ENCODE peak calls at places on chromosomes 5 and 9, in eight cellular contexts. One of them, this sample, is unnamed. For H3K4me1 and H3K9me3, the result is how much of the 10 kb centered on the place peaks cover.

GRCh38 chr5:97009212-97009898 is 73.5 kb downstream of the LNPEP start:
- DNase-seq in cardiac muscle cell: peak
- DNase-seq in BE2C: no peak
- DNase-seq in fibroblast of lung: peak
- DNase-seq in psoas muscle: no peak
- DNase-seq in CD8-positive, alpha-beta T cell: no peak
- DNase-seq in esophagus squamous epithelium: no peak
- DNase-seq in astrocyte: no peak
- DNase-seq in this sample: no peak

GRCh38 chr9:86034863-86035734 is 64.3 kb downstream of the GOLM1 start:
- DNase-seq in cardiac muscle cell: peak
- DNase-seq in BE2C: peak
- DNase-seq in fibroblast of lung: peak
- DNase-seq in psoas muscle: no peak
- DNase-seq in CD8-positive, alpha-beta T cell: peak
- DNase-seq in esophagus squamous epithelium: no peak
- DNase-seq in astrocyte: peak
- DNase-seq in this sample: peak

GRCh38 chr5:150624334-150625163 is 15.9 kb upstream of the SYNPO start:
- DNase-seq in cardiac muscle cell: peak
- DNase-seq in BE2C: peak
- DNase-seq in fibroblast of lung: no peak
- DNase-seq in psoas muscle: peak
- DNase-seq in CD8-positive, alpha-beta T cell: no peak
- DNase-seq in esophagus squamous epithelium: no peak
- DNase-seq in astrocyte: no peak
- DNase-seq in this sample: no peak

GRCh38 chr5:51394609-51395008 is 11.4 kb downstream of the ISL1 start:
- DNase-seq in cardiac muscle cell: no peak
- DNase-seq in BE2C: no peak
- DNase-seq in fibroblast of lung: no peak
- DNase-seq in psoas muscle: no peak
- DNase-seq in CD8-positive, alpha-beta T cell: no peak
- DNase-seq in esophagus squamous epithelium: no peak
- DNase-seq in astrocyte: no peak
- DNase-seq in this sample: no peak

GRCh38 chr9:98085955-98086354 is 29.4 kb downstream of the NANS start:
- DNase-seq in cardiac muscle cell: peak
- DNase-seq in BE2C: no peak
- DNase-seq in fibroblast of lung: no peak
- DNase-seq in psoas muscle: no peak
- DNase-seq in CD8-positive, alpha-beta T cell: no peak
- DNase-seq in esophagus squamous epithelium: no peak
- DNase-seq in astrocyte: no peak
- DNase-seq in this sample: no peak

GRCh38 chr9:7075154-7075553 is 317.4 kb downstream of the KDM4C start:
- DNase-seq in cardiac muscle cell: no peak
- DNase-seq in BE2C: no peak
- DNase-seq in fibroblast of lung: no peak
- DNase-seq in psoas muscle: no peak
- DNase-seq in CD8-positive, alpha-beta T cell: no peak
- DNase-seq in esophagus squamous epithelium: no peak
- DNase-seq in astrocyte: no peak
- DNase-seq in this sample: no peak

GRCh38 chr9:69223605-69224004 is 49.5 kb downstream of the TJP2 start:
- DNase-seq in cardiac muscle cell: peak
- DNase-seq in BE2C: peak
- DNase-seq in fibroblast of lung: peak
- DNase-seq in psoas muscle: no peak
- DNase-seq in CD8-positive, alpha-beta T cell: no peak
- DNase-seq in esophagus squamous epithelium: no peak
- DNase-seq in astrocyte: peak
- DNase-seq in this sample: peak

GRCh38 chr5:25614466-25614865 is 969.7 kb upstream of the CDH10 start:
- DNase-seq in cardiac muscle cell: no peak
- DNase-seq in BE2C: no peak
- DNase-seq in fibroblast of lung: no peak
- DNase-seq in psoas muscle: no peak
- DNase-seq in CD8-positive, alpha-beta T cell: no peak
- DNase-seq in esophagus squamous epithelium: no peak
- DNase-seq in astrocyte: no peak
- DNase-seq in this sample: no peak

GRCh38 chr9:135502168-135502872 is 1.8 kb downstream of the MRPS2 start:
- DNase-seq in cardiac muscle cell: no peak
- DNase-seq in BE2C: no peak
- DNase-seq in fibroblast of lung: no peak
- DNase-seq in psoas muscle: no peak
- DNase-seq in CD8-positive, alpha-beta T cell: no peak
- DNase-seq in esophagus squamous epithelium: no peak
- DNase-seq in astrocyte: no peak
- DNase-seq in this sample: no peak

GRCh38 chr5:32057157-32058096 is 116.7 kb downstream of the GOLPH3 start:
- DNase-seq in cardiac muscle cell: no peak
- DNase-seq in BE2C: no peak
- DNase-seq in fibroblast of lung: peak
- DNase-seq in psoas muscle: no peak
- DNase-seq in CD8-positive, alpha-beta T cell: no peak
- DNase-seq in esophagus squamous epithelium: no peak
- DNase-seq in astrocyte: no peak
- DNase-seq in this sample: no peak

DNA sequence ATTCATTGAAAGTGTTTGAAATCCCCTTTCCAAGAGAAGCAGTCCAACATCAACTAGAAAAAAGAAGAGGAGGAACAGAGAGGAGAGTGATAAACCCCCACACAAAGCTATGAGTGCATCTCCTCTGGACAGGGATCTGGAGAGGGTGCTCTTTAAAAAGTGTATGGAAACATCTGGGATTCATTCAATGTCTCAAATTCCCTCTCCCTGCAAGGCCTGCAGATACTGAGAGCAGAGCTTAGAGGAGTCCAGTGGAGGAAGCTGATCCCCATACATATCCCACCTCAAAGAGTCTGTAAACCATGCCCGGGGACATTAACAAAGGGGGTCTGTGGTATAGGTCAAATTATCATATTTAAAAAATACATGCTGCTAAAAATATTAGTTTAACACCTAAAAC is 2.2 kb downstream of the SPOCK1 start:
- DNase-seq in cardiac muscle cell: no peak
- DNase-seq in BE2C: no peak
- DNase-seq in fibroblast of lung: no peak
- DNase-seq in psoas muscle: no peak
- DNase-seq in CD8-positive, alpha-beta T cell: no peak
- DNase-seq in esophagus squamous epithelium: no peak
- DNase-seq in astrocyte: no peak
- DNase-seq in this sample: no peak
- H3K4me3 ChIP-seq in cardiac muscle cell: no peak
- H3K4me3 ChIP-seq in BE2C: no peak
- H3K4me3 ChIP-seq in fibroblast of lung: peak
- H3K4me3 ChIP-seq in psoas muscle: no peak
- H3K4me3 ChIP-seq in CD8-positive, alpha-beta T cell: no peak
- H3K4me3 ChIP-seq in esophagus squamous epithelium: no peak
- H3K4me3 ChIP-seq in astrocyte: no peak
- H3K4me3 ChIP-seq in this sample: no peak

GRCh38 chr5:154826-155225 is 36.5 kb upstream of the LRRC14B start:
- DNase-seq in cardiac muscle cell: no peak
- DNase-seq in BE2C: no peak
- DNase-seq in fibroblast of lung: no peak
- DNase-seq in psoas muscle: no peak
- DNase-seq in CD8-positive, alpha-beta T cell: peak
- DNase-seq in esophagus squamous epithelium: no peak
- DNase-seq in astrocyte: no peak
- DNase-seq in this sample: no peak

GRCh38 chr5:155651-156410 is 35.5 kb upstream of the LRRC14B start:
- DNase-seq in cardiac muscle cell: no peak
- DNase-seq in BE2C: no peak
- DNase-seq in fibroblast of lung: no peak
- DNase-seq in psoas muscle: no peak
- DNase-seq in CD8-positive, alpha-beta T cell: peak
- DNase-seq in esophagus squamous epithelium: no peak
- DNase-seq in astrocyte: no peak
- DNase-seq in this sample: no peak

GRCh38 chr5:153256-153655 is 38.0 kb upstream of the LRRC14B start:
- DNase-seq in cardiac muscle cell: no peak
- DNase-seq in BE2C: no peak
- DNase-seq in fibroblast of lung: peak
- DNase-seq in psoas muscle: no peak
- DNase-seq in CD8-positive, alpha-beta T cell: no peak
- DNase-seq in esophagus squamous epithelium: no peak
- DNase-seq in astrocyte: peak
- DNase-seq in this sample: no peak

GRCh38 chr5:152077-152476 is 39.2 kb upstream of the LRRC14B start:
- DNase-seq in cardiac muscle cell: no peak
- DNase-seq in BE2C: no peak
- DNase-seq in fibroblast of lung: no peak
- DNase-seq in psoas muscle: no peak
- DNase-seq in CD8-positive, alpha-beta T cell: no peak
- DNase-seq in esophagus squamous epithelium: no peak
- DNase-seq in astrocyte: no peak
- DNase-seq in this sample: no peak

DNA sequence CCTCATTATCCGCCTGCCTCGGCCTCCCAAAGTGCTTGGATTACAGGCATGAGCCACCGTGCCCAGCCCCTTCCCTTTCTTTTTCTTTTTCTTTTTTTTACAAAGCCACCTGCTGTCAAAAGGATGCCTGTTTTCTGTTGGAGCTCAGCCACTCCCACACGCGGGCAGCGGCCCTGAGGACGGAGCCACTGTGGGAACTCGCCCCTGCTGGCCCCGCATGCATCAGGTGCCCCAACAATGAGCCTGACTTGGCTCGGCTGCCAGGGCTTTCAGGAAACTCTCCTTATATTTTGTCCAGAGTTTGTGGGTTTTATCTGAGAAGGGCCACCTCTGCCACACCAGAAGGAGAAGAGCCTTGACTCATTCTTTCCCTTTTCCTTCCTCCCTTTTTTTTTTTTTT is 37.1 kb upstream of the LRRC14B start:
- DNase-seq in cardiac muscle cell: no peak
- DNase-seq in BE2C: no peak
- DNase-seq in fibroblast of lung: no peak
- DNase-seq in psoas muscle: no peak
- DNase-seq in CD8-positive, alpha-beta T cell: no peak
- DNase-seq in esophagus squamous epithelium: no peak
- DNase-seq in astrocyte: no peak
- DNase-seq in this sample: no peak
- H3K4me1 ChIP-seq in cardiac muscle cell: under half
- H3K4me1 ChIP-seq in BE2C: under half
- H3K4me1 ChIP-seq in fibroblast of lung: under half
- H3K4me1 ChIP-seq in psoas muscle: under half
- H3K4me1 ChIP-seq in CD8-positive, alpha-beta T cell: under half
- H3K4me1 ChIP-seq in esophagus squamous epithelium: under half
- H3K4me1 ChIP-seq in astrocyte: under half
- H3K4me1 ChIP-seq in this sample: under half

DNA sequence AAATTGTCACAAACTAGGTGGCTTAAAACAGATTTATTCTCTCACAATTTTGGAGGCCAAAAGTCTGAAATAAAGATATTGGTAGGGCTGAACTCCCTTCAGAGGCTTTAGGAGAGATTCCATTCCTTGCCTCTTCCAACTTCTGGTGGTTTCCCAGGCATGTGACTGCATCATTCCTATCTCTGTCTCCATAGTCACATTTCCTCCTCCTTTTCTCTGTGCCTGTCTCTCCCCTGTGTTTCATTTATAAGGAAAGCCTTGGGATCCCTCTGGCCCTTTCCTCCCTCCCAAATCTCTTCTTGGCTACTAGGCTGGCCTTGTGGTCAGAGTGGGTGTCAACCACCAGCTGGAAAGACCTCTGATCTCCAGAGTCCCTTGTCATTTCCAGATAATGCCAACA is 78.2 kb downstream of the SNX18 start:
- DNase-seq in cardiac muscle cell: no peak
- DNase-seq in BE2C: no peak
- DNase-seq in fibroblast of lung: no peak
- DNase-seq in psoas muscle: no peak
- DNase-seq in CD8-positive, alpha-beta T cell: no peak
- DNase-seq in esophagus squamous epithelium: no peak
- DNase-seq in astrocyte: peak
- DNase-seq in this sample: no peak
- H3K9me3 ChIP-seq in cardiac muscle cell: under half
- H3K9me3 ChIP-seq in BE2C: under half
- H3K9me3 ChIP-seq in fibroblast of lung: under half
- H3K9me3 ChIP-seq in psoas muscle: under half
- H3K9me3 ChIP-seq in CD8-positive, alpha-beta T cell: under half
- H3K9me3 ChIP-seq in esophagus squamous epithelium: under half
- H3K9me3 ChIP-seq in astrocyte: under half
- H3K9me3 ChIP-seq in this sample: under half

GRCh38 chr9:72480931-72481330 is 40.5 kb upstream of the TMC1 start:
- DNase-seq in cardiac muscle cell: no peak
- DNase-seq in BE2C: no peak
- DNase-seq in fibroblast of lung: peak
- DNase-seq in psoas muscle: no peak
- DNase-seq in CD8-positive, alpha-beta T cell: no peak
- DNase-seq in esophagus squamous epithelium: no peak
- DNase-seq in astrocyte: peak
- DNase-seq in this sample: no peak

GRCh38 chr9:72476100-72476499 is 45.3 kb upstream of the TMC1 start:
- DNase-seq in cardiac muscle cell: no peak
- DNase-seq in BE2C: no peak
- DNase-seq in fibroblast of lung: no peak
- DNase-seq in psoas muscle: no peak
- DNase-seq in CD8-positive, alpha-beta T cell: no peak
- DNase-seq in esophagus squamous epithelium: no peak
- DNase-seq in astrocyte: no peak
- DNase-seq in this sample: no peak

GRCh38 chr9:72476617-72477375 is 44.6 kb upstream of the TMC1 start:
- DNase-seq in cardiac muscle cell: no peak
- DNase-seq in BE2C: no peak
- DNase-seq in fibroblast of lung: peak
- DNase-seq in psoas muscle: no peak
- DNase-seq in CD8-positive, alpha-beta T cell: no peak
- DNase-seq in esophagus squamous epithelium: no peak
- DNase-seq in astrocyte: peak
- DNase-seq in this sample: peak

GRCh38 chr9:72478993-72479392 is 42.4 kb upstream of the TMC1 start:
- DNase-seq in cardiac muscle cell: no peak
- DNase-seq in BE2C: no peak
- DNase-seq in fibroblast of lung: no peak
- DNase-seq in psoas muscle: no peak
- DNase-seq in CD8-positive, alpha-beta T cell: no peak
- DNase-seq in esophagus squamous epithelium: no peak
- DNase-seq in astrocyte: peak
- DNase-seq in this sample: no peak

DNA sequence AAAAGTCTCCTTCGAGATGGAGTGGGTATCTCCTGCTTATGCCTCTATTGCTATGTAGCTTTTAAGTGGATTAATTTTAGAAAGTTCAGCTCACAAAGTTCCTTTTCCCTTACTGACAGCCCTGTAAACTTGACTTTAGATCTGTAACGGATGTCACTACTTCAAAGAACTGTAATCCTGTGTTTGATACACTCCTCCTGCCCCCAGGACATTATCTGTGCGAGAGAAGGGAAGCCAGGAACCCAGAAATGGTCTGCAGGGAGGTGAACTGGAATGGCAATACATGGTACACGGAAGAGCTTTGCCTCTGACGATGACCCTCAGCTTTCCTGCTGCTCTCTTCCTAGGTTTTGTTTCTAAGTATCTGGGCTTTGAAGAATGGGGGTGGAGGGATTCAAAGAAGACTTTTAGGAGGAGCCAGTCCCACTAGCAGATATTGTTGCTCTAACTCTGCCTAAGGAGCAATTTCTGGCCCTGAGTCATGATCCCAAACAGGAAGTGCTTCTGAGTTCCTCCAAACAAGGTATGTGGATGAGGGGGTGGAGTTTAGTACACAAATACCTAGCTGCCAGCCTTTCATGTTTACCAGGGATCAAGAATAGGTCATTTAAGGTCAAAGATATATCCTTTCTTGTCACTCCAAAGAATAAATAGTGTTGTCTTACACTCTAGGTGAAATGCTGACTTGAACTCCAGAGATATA is 43.4 kb upstream of the TMC1 start:
- DNase-seq in cardiac muscle cell: peak
- DNase-seq in BE2C: no peak
- DNase-seq in fibroblast of lung: peak
- DNase-seq in psoas muscle: no peak
- DNase-seq in CD8-positive, alpha-beta T cell: no peak
- DNase-seq in esophagus squamous epithelium: no peak
- DNase-seq in astrocyte: peak
- DNase-seq in this sample: peak
- H3K4me3 ChIP-seq in cardiac muscle cell: no peak
- H3K4me3 ChIP-seq in BE2C: no peak
- H3K4me3 ChIP-seq in fibroblast of lung: no peak
- H3K4me3 ChIP-seq in psoas muscle: no peak
- H3K4me3 ChIP-seq in CD8-positive, alpha-beta T cell: no peak
- H3K4me3 ChIP-seq in esophagus squamous epithelium: no peak
- H3K4me3 ChIP-seq in astrocyte: no peak
- H3K4me3 ChIP-seq in this sample: no peak

This sample was measured in Caco-2.